ENCODE peak calls at places on chromosomes 13 and 19, in nine cellular contexts. One of them, this sample, is unnamed.

GRCh38 chr19:4694211-4694987 is 24.3 kb upstream of the MYDGF start:
- DNase-seq in cardiac muscle cell: peak
- DNase-seq in nephron progenitor cell: no peak
- DNase-seq in HCT116: peak
- DNase-seq in glutamatergic neuron: no peak
- DNase-seq in lower leg skin: peak
- DNase-seq in right lobe of liver: peak
- DNase-seq in tibial artery: no peak
- DNase-seq in epithelial cell of proximal tubule: peak
- DNase-seq in this sample: peak

GRCh38 chr13:75762066-75762937 is 126.2 kb downstream of the LMO7 start:
- DNase-seq in cardiac muscle cell: no peak
- DNase-seq in nephron progenitor cell: no peak
- DNase-seq in HCT116: no peak
- DNase-seq in glutamatergic neuron: no peak
- DNase-seq in lower leg skin: peak
- DNase-seq in right lobe of liver: no peak
- DNase-seq in tibial artery: no peak
- DNase-seq in epithelial cell of proximal tubule: no peak
- DNase-seq in this sample: peak

GRCh38 chr19:35471946-35472345 is 18.3 kb downstream of the KRTDAP start:
- DNase-seq in cardiac muscle cell: no peak
- DNase-seq in nephron progenitor cell: no peak
- DNase-seq in HCT116: no peak
- DNase-seq in glutamatergic neuron: no peak
- DNase-seq in lower leg skin: no peak
- DNase-seq in right lobe of liver: no peak
- DNase-seq in tibial artery: no peak
- DNase-seq in epithelial cell of proximal tubule: no peak
- DNase-seq in this sample: no peak

GRCh38 chr13:94218537-94218936 is 260.9 kb downstream of the DCT start:
- DNase-seq in cardiac muscle cell: no peak
- DNase-seq in nephron progenitor cell: no peak
- DNase-seq in HCT116: no peak
- DNase-seq in glutamatergic neuron: no peak
- DNase-seq in lower leg skin: no peak
- DNase-seq in right lobe of liver: no peak
- DNase-seq in tibial artery: no peak
- DNase-seq in epithelial cell of proximal tubule: no peak
- DNase-seq in this sample: no peak

GRCh38 chr13:64255988-64256387 is 2840.3 kb upstream of the PCDH20 start:
- DNase-seq in cardiac muscle cell: no peak
- DNase-seq in nephron progenitor cell: no peak
- DNase-seq in HCT116: no peak
- DNase-seq in glutamatergic neuron: no peak
- DNase-seq in lower leg skin: no peak
- DNase-seq in right lobe of liver: no peak
- DNase-seq in tibial artery: no peak
- DNase-seq in epithelial cell of proximal tubule: no peak
- DNase-seq in this sample: no peak

GRCh38 chr13:107295391-107296157 is 727.6 kb upstream of the ARGLU1 start:
- DNase-seq in cardiac muscle cell: no peak
- DNase-seq in nephron progenitor cell: no peak
- DNase-seq in HCT116: no peak
- DNase-seq in glutamatergic neuron: no peak
- DNase-seq in lower leg skin: no peak
- DNase-seq in right lobe of liver: no peak
- DNase-seq in tibial artery: no peak
- DNase-seq in epithelial cell of proximal tubule: no peak
- DNase-seq in this sample: no peak

GRCh38 chr19:55253842-55254624 is 4.8 kb downstream of the PPP6R1 start:
- DNase-seq in cardiac muscle cell: no peak
- DNase-seq in nephron progenitor cell: no peak
- DNase-seq in HCT116: no peak
- DNase-seq in glutamatergic neuron: no peak
- DNase-seq in lower leg skin: no peak
- DNase-seq in right lobe of liver: no peak
- DNase-seq in tibial artery: no peak
- DNase-seq in epithelial cell of proximal tubule: no peak
- DNase-seq in this sample: no peak

GRCh38 chr13:107360010-107360409 is 792.1 kb upstream of the ARGLU1 start:
- DNase-seq in cardiac muscle cell: no peak
- DNase-seq in nephron progenitor cell: no peak
- DNase-seq in HCT116: no peak
- DNase-seq in glutamatergic neuron: no peak
- DNase-seq in lower leg skin: no peak
- DNase-seq in right lobe of liver: no peak
- DNase-seq in tibial artery: no peak
- DNase-seq in epithelial cell of proximal tubule: no peak
- DNase-seq in this sample: no peak

GRCh38 chr19:48344892-48345291 is 18.8 kb downstream of the TMEM143 start:
- DNase-seq in cardiac muscle cell: no peak
- DNase-seq in nephron progenitor cell: no peak
- DNase-seq in HCT116: no peak
- DNase-seq in glutamatergic neuron: no peak
- DNase-seq in lower leg skin: no peak
- DNase-seq in right lobe of liver: no peak
- DNase-seq in tibial artery: no peak
- DNase-seq in epithelial cell of proximal tubule: no peak
- DNase-seq in this sample: no peak

GRCh38 chr19:14632286-14632685 is 42.4 kb downstream of the ADGRE3 start:
- DNase-seq in cardiac muscle cell: peak
- DNase-seq in nephron progenitor cell: no peak
- DNase-seq in HCT116: peak
- DNase-seq in glutamatergic neuron: no peak
- DNase-seq in lower leg skin: no peak
- DNase-seq in right lobe of liver: no peak
- DNase-seq in tibial artery: no peak
- DNase-seq in epithelial cell of proximal tubule: no peak
- DNase-seq in this sample: peak

GRCh38 chr19:2207991-2208860 is 27.9 kb downstream of the PLEKHJ1 start:
- DNase-seq in cardiac muscle cell: peak
- DNase-seq in nephron progenitor cell: peak
- DNase-seq in HCT116: no peak
- DNase-seq in glutamatergic neuron: peak
- DNase-seq in lower leg skin: peak
- DNase-seq in right lobe of liver: no peak
- DNase-seq in tibial artery: no peak
- DNase-seq in epithelial cell of proximal tubule: no peak
- DNase-seq in this sample: no peak

GRCh38 chr13:65789815-65790214 is 1440.3 kb downstream of the PCDH9 start:
- DNase-seq in cardiac muscle cell: peak
- DNase-seq in nephron progenitor cell: no peak
- DNase-seq in HCT116: no peak
- DNase-seq in glutamatergic neuron: no peak
- DNase-seq in lower leg skin: no peak
- DNase-seq in right lobe of liver: no peak
- DNase-seq in tibial artery: no peak
- DNase-seq in epithelial cell of proximal tubule: no peak
- DNase-seq in this sample: peak

GRCh38 chr13:114115796-114116195 is 16.6 kb downstream of the RASA3 start:
- DNase-seq in cardiac muscle cell: no peak
- DNase-seq in nephron progenitor cell: no peak
- DNase-seq in HCT116: no peak
- DNase-seq in glutamatergic neuron: no peak
- DNase-seq in lower leg skin: no peak
- DNase-seq in right lobe of liver: peak
- DNase-seq in tibial artery: peak
- DNase-seq in epithelial cell of proximal tubule: no peak
- DNase-seq in this sample: no peak

GRCh38 chr13:27788271-27788670 is 4.0 kb upstream of the GSX1 start:
- DNase-seq in cardiac muscle cell: no peak
- DNase-seq in nephron progenitor cell: no peak
- DNase-seq in HCT116: no peak
- DNase-seq in glutamatergic neuron: no peak
- DNase-seq in lower leg skin: no peak
- DNase-seq in right lobe of liver: no peak
- DNase-seq in tibial artery: no peak
- DNase-seq in epithelial cell of proximal tubule: no peak
- DNase-seq in this sample: no peak

GRCh38 chr13:27783111-27783510 is 9.2 kb upstream of the GSX1 start:
- DNase-seq in cardiac muscle cell: peak
- DNase-seq in nephron progenitor cell: no peak
- DNase-seq in HCT116: no peak
- DNase-seq in glutamatergic neuron: no peak
- DNase-seq in lower leg skin: no peak
- DNase-seq in right lobe of liver: no peak
- DNase-seq in tibial artery: no peak
- DNase-seq in epithelial cell of proximal tubule: no peak
- DNase-seq in this sample: peak
- TF ChIP-seq CTCF in cardiac muscle cell: peak
- TF ChIP-seq CTCF in nephron progenitor cell: no peak
- TF ChIP-seq CTCF in HCT116: peak
- TF ChIP-seq CTCF in glutamatergic neuron: no peak
- TF ChIP-seq CTCF in lower leg skin: no peak
- TF ChIP-seq CTCF in right lobe of liver: peak
- TF ChIP-seq CTCF in tibial artery: no peak
- TF ChIP-seq CTCF in epithelial cell of proximal tubule: peak
- TF ChIP-seq CTCF in this sample: no peak

GRCh38 chr13:96072392-96072791 is 17.5 kb upstream of the HS6ST3 start:
- DNase-seq in cardiac muscle cell: no peak
- DNase-seq in nephron progenitor cell: no peak
- DNase-seq in HCT116: no peak
- DNase-seq in glutamatergic neuron: no peak
- DNase-seq in lower leg skin: no peak
- DNase-seq in right lobe of liver: no peak
- DNase-seq in tibial artery: no peak
- DNase-seq in epithelial cell of proximal tubule: no peak
- DNase-seq in this sample: no peak
- TF ChIP-seq CTCF in cardiac muscle cell: no peak
- TF ChIP-seq CTCF in nephron progenitor cell: no peak
- TF ChIP-seq CTCF in HCT116: peak
- TF ChIP-seq CTCF in glutamatergic neuron: no peak
- TF ChIP-seq CTCF in lower leg skin: no peak
- TF ChIP-seq CTCF in right lobe of liver: no peak
- TF ChIP-seq CTCF in tibial artery: no peak
- TF ChIP-seq CTCF in epithelial cell of proximal tubule: no peak
- TF ChIP-seq CTCF in this sample: no peak

GRCh38 chr19:49689133-49690072 is at the start of gene ADM5:
- DNase-seq in cardiac muscle cell: peak
- DNase-seq in nephron progenitor cell: peak
- DNase-seq in HCT116: no peak
- DNase-seq in glutamatergic neuron: peak
- DNase-seq in lower leg skin: no peak
- DNase-seq in right lobe of liver: no peak
- DNase-seq in tibial artery: no peak
- DNase-seq in epithelial cell of proximal tubule: no peak
- DNase-seq in this sample: no peak
- TF ChIP-seq CTCF in cardiac muscle cell: peak
- TF ChIP-seq CTCF in nephron progenitor cell: peak
- TF ChIP-seq CTCF in HCT116: peak
- TF ChIP-seq CTCF in glutamatergic neuron: peak
- TF ChIP-seq CTCF in lower leg skin: no peak
- TF ChIP-seq CTCF in right lobe of liver: peak
- TF ChIP-seq CTCF in tibial artery: peak
- TF ChIP-seq CTCF in epithelial cell of proximal tubule: peak
- TF ChIP-seq CTCF in this sample: peak

GRCh38 chr19:10895363-10895762 is 24.0 kb downstream of the CARM1 start:
- DNase-seq in cardiac muscle cell: no peak
- DNase-seq in nephron progenitor cell: no peak
- DNase-seq in HCT116: no peak
- DNase-seq in glutamatergic neuron: no peak
- DNase-seq in lower leg skin: no peak
- DNase-seq in right lobe of liver: no peak
- DNase-seq in tibial artery: no peak
- DNase-seq in epithelial cell of proximal tubule: no peak
- DNase-seq in this sample: no peak

GRCh38 chr19:10896851-10897526 is 25.6 kb downstream of the CARM1 start:
- DNase-seq in cardiac muscle cell: no peak
- DNase-seq in nephron progenitor cell: no peak
- DNase-seq in HCT116: no peak
- DNase-seq in glutamatergic neuron: no peak
- DNase-seq in lower leg skin: no peak
- DNase-seq in right lobe of liver: no peak
- DNase-seq in tibial artery: no peak
- DNase-seq in epithelial cell of proximal tubule: no peak
- DNase-seq in this sample: no peak

GRCh38 chr19:10899171-10899653 is 27.9 kb downstream of the CARM1 start:
- DNase-seq in cardiac muscle cell: no peak
- DNase-seq in nephron progenitor cell: no peak
- DNase-seq in HCT116: no peak
- DNase-seq in glutamatergic neuron: no peak
- DNase-seq in lower leg skin: peak
- DNase-seq in right lobe of liver: peak
- DNase-seq in tibial artery: no peak
- DNase-seq in epithelial cell of proximal tubule: no peak
- DNase-seq in this sample: peak

GRCh38 chr19:10895920-10896319 is 24.6 kb downstream of the CARM1 start:
- DNase-seq in cardiac muscle cell: no peak
- DNase-seq in nephron progenitor cell: peak
- DNase-seq in HCT116: no peak
- DNase-seq in glutamatergic neuron: peak
- DNase-seq in lower leg skin: no peak
- DNase-seq in right lobe of liver: no peak
- DNase-seq in tibial artery: no peak
- DNase-seq in epithelial cell of proximal tubule: no peak
- DNase-seq in this sample: no peak

GRCh38 chr19:10898633-10899032 is 27.3 kb downstream of the CARM1 start:
- DNase-seq in cardiac muscle cell: no peak
- DNase-seq in nephron progenitor cell: no peak
- DNase-seq in HCT116: no peak
- DNase-seq in glutamatergic neuron: no peak
- DNase-seq in lower leg skin: no peak
- DNase-seq in right lobe of liver: no peak
- DNase-seq in tibial artery: no peak
- DNase-seq in epithelial cell of proximal tubule: no peak
- DNase-seq in this sample: peak
- TF ChIP-seq CTCF in cardiac muscle cell: no peak
- TF ChIP-seq CTCF in nephron progenitor cell: no peak
- TF ChIP-seq CTCF in HCT116: no peak
- TF ChIP-seq CTCF in glutamatergic neuron: no peak
- TF ChIP-seq CTCF in lower leg skin: no peak
- TF ChIP-seq CTCF in right lobe of liver: no peak
- TF ChIP-seq CTCF in tibial artery: no peak
- TF ChIP-seq CTCF in epithelial cell of proximal tubule: no peak
- TF ChIP-seq CTCF in this sample: no peak

GRCh38 chr19:10074153-10074552 is 12.0 kb upstream of the SHFL start:
- DNase-seq in cardiac muscle cell: peak
- DNase-seq in nephron progenitor cell: no peak
- DNase-seq in HCT116: peak
- DNase-seq in glutamatergic neuron: no peak
- DNase-seq in lower leg skin: no peak
- DNase-seq in right lobe of liver: no peak
- DNase-seq in tibial artery: no peak
- DNase-seq in epithelial cell of proximal tubule: no peak
- DNase-seq in this sample: no peak
- TF ChIP-seq CTCF in cardiac muscle cell: peak
- TF ChIP-seq CTCF in nephron progenitor cell: peak
- TF ChIP-seq CTCF in HCT116: peak
- TF ChIP-seq CTCF in glutamatergic neuron: peak
- TF ChIP-seq CTCF in lower leg skin: no peak
- TF ChIP-seq CTCF in right lobe of liver: peak
- TF ChIP-seq CTCF in tibial artery: no peak
- TF ChIP-seq CTCF in epithelial cell of proximal tubule: peak
- TF ChIP-seq CTCF in this sample: no peak